ENCODE peak calls at places on chromosomes 16 and 17, in four cellular contexts. B is IMR-90, V is H9, X is H1. A is an unnamed sample.

GRCh38 chr17:2025622-2026309 is 632 bp upstream of the RTN4RL1 start:
- DNase-seq in B (peak), V (peak), X (peak), A (peak)

GRCh38 chr17:62648954-62649294 is 21.5 kb downstream of the MRC2 start:
- DNase-seq in B (no peak), V (peak), X (no peak), A (no peak)

GRCh38 chr17:29209073-29209472 is 28.9 kb upstream of the MYO18A start:
- DNase-seq in B (no peak), V (no peak), X (no peak), A (no peak)

GRCh38 chr17:17206913-17207368 is 808 bp upstream of the PLD6 start:
- DNase-seq in B (no peak), V (peak), X (no peak), A (peak)

GRCh38 chr17:43880420-43880991 is 26.8 kb downstream of the MPP2 start:
- DNase-seq in B (no peak), V (peak), X (peak), A (peak)

GRCh38 chr16:51120289-51121008 is 30.6 kb downstream of the SALL1 start:
- DNase-seq in B (no peak), V (no peak), X (no peak), A (no peak)

GRCh38 chr17:58873926-58874325 is 118.3 kb downstream of the PPM1E start:
- DNase-seq in B (no peak), V (no peak), X (no peak), A (no peak)

GRCh38 chr16:80718480-80719220 is 85.7 kb downstream of the CDYL2 start:
- DNase-seq in B (peak), V (peak), X (no peak), A (peak)

GRCh38 chr16:49849709-49850108 is 6.2 kb downstream of the ZNF423 start:
- DNase-seq in B (no peak), V (no peak), X (no peak), A (no peak)

GRCh38 chr17:21239680-21240374 is 13.4 kb downstream of the NATD1 start:
- DNase-seq in B (peak), V (peak), X (peak), A (peak)

GRCh38 chr16:81610144-81610842 is 165.7 kb downstream of the CMIP start:
- DNase-seq in B (peak), V (no peak), X (no peak), A (no peak)

GRCh38 chr17:5943991-5944390 is 126.2 kb upstream of the WSCD1 start:
- DNase-seq in B (no peak), V (no peak), X (no peak), A (peak)

GRCh38 chr16:66223176-66223780 is 143.2 kb upstream of the CDH5 start:
- DNase-seq in B (peak), V (no peak), X (no peak), A (no peak)

GRCh38 chr16:81004646-81005353 is 1.9 kb downstream of the CMC2 start:
- DNase-seq in B (peak), V (no peak), X (no peak), A (peak)

GRCh38 chr17:40922239-40922638 is 15.2 kb downstream of the KRT23 start:
- DNase-seq in B (peak), V (no peak), X (no peak), A (peak)

GRCh38 chr17:62630365-62631085 is 3.1 kb downstream of the MRC2 start:
- DNase-seq in B (peak), V (no peak), X (no peak), A (no peak)

GRCh38 chr17:31398381-31399275 is 7.2 kb downstream of the RAB11FIP4 start:
- DNase-seq in B (no peak), V (peak), X (peak), A (no peak)

GRCh38 chr17:76781056-76781982 is 43.4 kb downstream of the MFSD11 start:
- DNase-seq in B (no peak), V (peak), X (no peak), A (peak)

GRCh38 chr17:76953066-76953465 is 84.9 kb downstream of the MGAT5B start:
- DNase-seq in B (no peak), V (no peak), X (no peak), A (no peak)

GRCh38 chr16:48955791-48956190 is 325.8 kb downstream of the CBLN1 start:
- DNase-seq in B (no peak), V (no peak), X (no peak), A (no peak)

GRCh38 chr17:1323336-1323735 is 43.9 kb downstream of the TRARG1 start:
- DNase-seq in B (no peak), V (no peak), X (no peak), A (peak)

GRCh38 chr16:85798283-85798776 is 1.0 kb downstream of the EMC8 start:
- DNase-seq in B (peak), V (no peak), X (no peak), A (peak)

GRCh38 chr16:10971560-10971961 is 27.2 kb downstream of the CLEC16A start:
- DNase-seq in B (peak), V (peak), X (no peak), A (peak)

GRCh38 chr17:50950002-50950877 is 84.1 kb upstream of the TOB1 start:
- DNase-seq in B (peak), V (peak), X (peak), A (peak)

GRCh38 chr17:27455569-27455913 is 707 bp upstream of the KSR1 start:
- DNase-seq in B (no peak), V (no peak), X (no peak), A (no peak)

GRCh38 chr16:68257906-68258800 is 6.2 kb upstream of the SLC7A6 start:
- DNase-seq in B (peak), V (no peak), X (no peak), A (no peak)

GRCh38 chr16:72419638-72420037 is 247.7 kb upstream of the PMFBP1 start:
- DNase-seq in B (no peak), V (no peak), X (no peak), A (no peak)

GRCh38 chr17:33868899-33869298 is 386.2 kb upstream of the CCL2 start:
- DNase-seq in B (no peak), V (no peak), X (no peak), A (no peak)

GRCh38 chr17:1490643-1491405 is 1.7 kb downstream of the MYO1C start:
- DNase-seq in B (no peak), V (peak), X (peak), A (peak)

GRCh38 chr17:69874220-69874670 is 200.8 kb upstream of the KCNJ16 start:
- DNase-seq in B (peak), V (no peak), X (no peak), A (peak)

GRCh38 chr17:67156269-67157199 is 88.5 kb downstream of the HELZ start:
- DNase-seq in B (peak), V (no peak), X (no peak), A (peak)

GRCh38 chr16:53558665-53559064 is 55.7 kb upstream of the AKTIP start:
- DNase-seq in B (no peak), V (no peak), X (no peak), A (no peak)

GRCh38 chr16:54931041-54931756 is 534 bp downstream of the IRX5 start:
- DNase-seq in B (no peak), V (peak), X (peak), A (peak)

GRCh38 chr16:11303405-11304138 is 22.4 kb upstream of the PRM1 start:
- DNase-seq in B (no peak), V (no peak), X (no peak), A (no peak)

GRCh38 chr17:39822051-39822450 is 42.1 kb downstream of the IKZF3 start:
- DNase-seq in B (no peak), V (no peak), X (no peak), A (no peak)

GRCh38 chr17:65314212-65314611 is 177.0 kb downstream of the RGS9 start:
- DNase-seq in B (no peak), V (no peak), X (no peak), A (no peak)

GRCh38 chr16:87806608-87807546 is 41.1 kb upstream of the KLHDC4 start:
- DNase-seq in B (peak), V (peak), X (peak), A (peak)

GRCh38 chr17:75407655-75408352 is 2.3 kb upstream of the GRB2 start:
- DNase-seq in B (no peak), V (peak), X (no peak), A (no peak)

GRCh38 chr16:20900299-20901067 is at the start of the genes DCUN1D3 and LYRM1:
- DNase-seq in B (peak), V (peak), X (peak), A (peak)
- H2BK120ac ChIP-seq in B (peak), V (peak), X (no peak), A (no peak)

DNA sequence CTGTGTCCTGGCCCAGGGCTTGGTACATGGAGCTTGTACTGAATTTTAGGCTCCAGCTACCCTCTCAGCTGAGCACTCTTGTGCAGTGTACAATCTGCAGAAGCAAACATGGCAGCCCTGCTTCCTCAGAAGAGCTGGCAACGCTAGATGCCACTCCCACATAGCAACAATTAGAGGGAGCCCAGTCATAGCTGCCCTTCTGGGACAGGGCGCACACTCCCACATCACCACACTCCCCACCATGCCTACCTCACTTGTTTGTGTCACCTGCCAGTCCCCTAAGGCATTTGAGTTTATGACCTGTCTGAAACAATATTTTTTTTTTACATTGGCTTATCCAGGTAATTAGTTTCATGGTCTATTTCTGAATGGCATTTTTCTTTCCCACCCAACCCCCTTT is 72.3 kb downstream of the C17orf67 start:
- DNase-seq in B (no peak), V (no peak), X (no peak), A (no peak)
- H4K5ac ChIP-seq in B (no peak), V (no peak), X (no peak), A (no peak)

GRCh38 chr16:4389051-4389955 is 17.7 kb downstream of the VASN start:
- DNase-seq in B (no peak), V (no peak), X (peak), A (no peak)

GRCh38 chr16:4387769-4388168 is 16.1 kb downstream of the VASN start:
- DNase-seq in B (no peak), V (no peak), X (peak), A (no peak)

GRCh38 chr16:4386951-4387565 is 15.4 kb downstream of the VASN start:
- DNase-seq in B (no peak), V (no peak), X (no peak), A (no peak)

GRCh38 chr16:4386452-4386813 is 14.8 kb downstream of the VASN start:
- DNase-seq in B (no peak), V (no peak), X (peak), A (no peak)

DNA sequence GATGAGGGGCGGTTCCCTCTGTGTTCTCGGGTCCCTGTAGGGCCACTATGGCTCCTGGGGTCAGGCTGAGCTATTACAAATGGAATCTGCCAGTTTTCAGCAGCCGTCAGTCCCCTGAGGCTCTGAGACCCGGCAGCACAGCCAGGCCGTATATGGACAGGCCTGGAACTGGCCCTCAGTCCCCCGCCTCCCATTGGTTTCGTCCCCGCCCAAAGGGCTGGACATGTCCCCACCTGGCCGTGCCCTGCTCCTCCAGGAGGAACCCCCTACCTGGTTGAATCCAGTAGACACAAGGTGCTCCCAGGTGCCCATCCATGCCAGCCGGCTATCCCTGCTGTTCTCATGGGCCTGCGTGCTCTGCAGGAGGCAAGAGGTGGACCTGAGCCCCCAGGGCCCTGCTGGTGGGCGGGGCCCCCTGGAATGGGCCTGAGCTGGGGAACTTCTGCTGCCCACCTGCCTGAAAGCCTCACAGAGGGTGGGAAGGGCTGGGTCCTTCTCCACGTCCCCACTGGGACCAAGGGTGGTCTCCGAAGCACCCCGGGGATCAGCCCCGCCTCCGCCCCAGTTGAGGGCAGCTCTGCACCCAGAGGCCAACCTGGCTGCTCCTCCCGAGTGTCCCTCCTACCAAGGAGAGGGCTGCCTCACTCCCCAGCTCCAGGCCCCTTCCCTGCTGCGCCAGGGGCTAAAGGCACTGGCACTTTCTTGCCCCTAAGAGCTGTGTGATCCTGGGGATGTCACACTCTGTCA is 16.8 kb downstream of the VASN start:
- DNase-seq in B (no peak), V (no peak), X (peak), A (peak)
- H2BK120ac ChIP-seq in B (peak), V (no peak), X (no peak), A (no peak)

GRCh38 chr16:282944-283744 is at the start of gene PDIA2:
- DNase-seq in B (no peak), V (no peak), X (no peak), A (no peak)
- H4K5ac ChIP-seq in B (no peak), V (no peak), X (no peak), A (no peak)

GRCh38 chr17:37492167-37492566 is 2.5 kb downstream of the DUSP14 start:
- DNase-seq in B (no peak), V (no peak), X (no peak), A (no peak)

GRCh38 chr17:37489197-37490001 is at the start of gene DUSP14:
- DNase-seq in B (peak), V (peak), X (peak), A (peak)

GRCh38 chr17:37488607-37489196 is 989 bp upstream of the DUSP14 start:
- DNase-seq in B (peak), V (peak), X (no peak), A (peak)

GRCh38 chr17:37490022-37490587 is 414 bp downstream of the DUSP14 start:
- DNase-seq in B (peak), V (peak), X (peak), A (peak)

DNA sequence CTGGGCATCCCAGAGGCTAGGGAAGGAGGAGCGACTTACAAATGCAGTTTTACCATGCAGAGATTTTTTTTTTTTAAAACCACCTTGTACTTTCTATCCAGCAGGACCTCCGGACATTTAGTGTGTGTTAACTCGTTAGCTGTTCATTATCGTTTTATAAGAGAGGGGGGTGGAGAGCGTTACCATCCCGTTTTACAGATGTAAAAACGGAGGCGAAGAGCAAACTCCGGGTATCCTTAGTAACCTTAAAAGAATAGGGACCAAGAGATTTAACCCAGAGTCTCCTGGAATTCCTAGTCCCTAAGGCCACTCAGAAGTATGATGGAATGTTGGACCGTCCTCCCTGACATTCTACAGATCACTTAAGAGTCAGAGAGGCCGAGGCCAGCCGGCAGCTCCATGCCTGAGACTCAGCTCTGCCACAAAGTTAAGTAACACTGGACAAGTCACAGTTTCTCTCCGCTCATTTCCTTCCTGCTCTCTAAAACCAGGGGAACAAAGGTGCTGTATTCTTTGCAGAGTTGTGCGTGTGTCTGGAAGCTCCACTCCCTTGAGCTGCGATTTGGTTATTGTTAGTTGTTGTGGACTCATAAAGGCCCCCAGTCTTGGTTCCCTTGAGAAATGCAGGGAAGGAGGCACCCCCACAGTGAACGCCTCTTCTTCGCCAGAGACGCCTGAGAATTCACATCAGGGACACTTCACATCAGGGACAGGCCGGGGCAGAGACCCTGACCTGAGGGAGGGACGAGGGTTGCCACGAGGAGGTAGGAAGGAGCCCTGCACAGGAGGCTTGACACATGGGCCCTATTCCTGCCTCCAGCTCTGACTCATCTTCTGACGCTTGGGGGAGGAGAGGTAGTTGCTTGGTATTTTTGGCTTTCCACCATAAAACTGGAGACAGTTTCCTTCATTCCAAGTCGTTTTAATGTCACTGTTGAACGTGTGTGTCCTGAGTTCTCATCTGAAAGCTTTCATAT is 1.2 kb downstream of the DUSP14 start:
- DNase-seq in B (peak), V (peak), X (peak), A (peak)
- H2BK120ac ChIP-seq in B (peak), V (no peak), X (no peak), A (no peak)

GRCh38 chr16:1437606-1438005 is 6.7 kb downstream of the PERCC1 start:
- DNase-seq in B (no peak), V (no peak), X (no peak), A (no peak)
- H4K5ac ChIP-seq in B (no peak), V (no peak), X (no peak), A (no peak)

GRCh38 chr16:89241187-89242003 is 23.9 kb downstream of the ZNF778 start:
- DNase-seq in B (peak), V (peak), X (peak), A (peak)
- H2BK120ac ChIP-seq in B (peak), V (no peak), X (no peak), A (no peak)

DNA sequence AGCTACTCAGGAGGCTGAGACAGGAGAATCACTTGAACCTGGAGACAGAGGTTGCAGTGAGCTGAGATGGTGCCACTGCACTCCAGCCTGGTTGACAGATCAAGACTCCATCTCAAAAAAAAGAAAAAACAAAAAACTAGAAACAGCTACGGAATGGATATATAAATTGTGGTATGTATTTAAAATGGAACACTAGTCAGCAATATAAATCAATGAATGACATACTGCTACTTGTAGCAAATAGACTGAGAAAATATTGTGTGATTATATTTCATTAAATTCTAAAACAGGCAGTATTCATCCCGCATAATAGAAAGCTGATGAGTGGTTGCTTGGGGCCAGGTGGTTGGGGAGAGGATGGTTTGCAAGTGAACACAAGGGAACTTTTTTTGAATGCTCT is 261.7 kb downstream of the BCAS3 start:
- DNase-seq in B (no peak), V (no peak), X (no peak), A (no peak)
- H4K5ac ChIP-seq in B (no peak), V (no peak), X (no peak), A (no peak)